ENCODE peak calls at places on chromosomes 1 and 21, in ten cellular contexts. One of them, this sample, is unnamed.

GRCh38 chr1:202162049-202162417 is 1.6 kb upstream of the PTPN7 start:
- DNase-seq in cardiac fibroblast: no peak
- DNase-seq in NCI-H526: no peak
- DNase-seq in RWPE1: no peak
- DNase-seq in T47D: no peak
- DNase-seq in kidney epithelial cell: no peak
- DNase-seq in ovary: no peak
- DNase-seq in iPS-NIHi11: no peak
- DNase-seq in D721Med: no peak
- DNase-seq in nucleus accumbens: no peak
- DNase-seq in this sample: no peak

GRCh38 chr1:186225089-186225488 is 150.0 kb downstream of the TPR start:
- DNase-seq in iPS-NIHi11: no peak
- DNase-seq in nucleus accumbens: no peak
- DNase-seq in NCI-H526: no peak
- DNase-seq in ovary: no peak
- DNase-seq in D721Med: no peak
- DNase-seq in cardiac fibroblast: peak
- DNase-seq in T47D: no peak
- DNase-seq in RWPE1: no peak
- DNase-seq in kidney epithelial cell: no peak
- DNase-seq in this sample: no peak

GRCh38 chr1:53654216-53655210 is 84.5 kb downstream of the GLIS1 start:
- DNase-seq in T47D: no peak
- DNase-seq in RWPE1: no peak
- DNase-seq in ovary: no peak
- DNase-seq in nucleus accumbens: no peak
- DNase-seq in cardiac fibroblast: peak
- DNase-seq in iPS-NIHi11: no peak
- DNase-seq in NCI-H526: no peak
- DNase-seq in D721Med: no peak
- DNase-seq in kidney epithelial cell: no peak
- DNase-seq in this sample: no peak

GRCh38 chr1:229694053-229694693 is 68.1 kb downstream of the URB2 start:
- DNase-seq in ovary: peak
- DNase-seq in RWPE1: no peak
- DNase-seq in T47D: no peak
- DNase-seq in D721Med: no peak
- DNase-seq in iPS-NIHi11: peak
- DNase-seq in nucleus accumbens: no peak
- DNase-seq in NCI-H526: no peak
- DNase-seq in cardiac fibroblast: peak
- DNase-seq in kidney epithelial cell: peak
- DNase-seq in this sample: peak

GRCh38 chr1:229523052-229523451 is 14.9 kb upstream of the NUP133 start:
- DNase-seq in nucleus accumbens: no peak
- DNase-seq in T47D: no peak
- DNase-seq in D721Med: no peak
- DNase-seq in cardiac fibroblast: no peak
- DNase-seq in iPS-NIHi11: no peak
- DNase-seq in RWPE1: no peak
- DNase-seq in NCI-H526: no peak
- DNase-seq in ovary: no peak
- DNase-seq in kidney epithelial cell: no peak
- DNase-seq in this sample: no peak

GRCh38 chr1:24266398-24266941 is 52.7 kb upstream of the GRHL3 start:
- DNase-seq in ovary: no peak
- DNase-seq in kidney epithelial cell: peak
- DNase-seq in T47D: no peak
- DNase-seq in D721Med: no peak
- DNase-seq in nucleus accumbens: no peak
- DNase-seq in cardiac fibroblast: peak
- DNase-seq in iPS-NIHi11: peak
- DNase-seq in NCI-H526: no peak
- DNase-seq in RWPE1: peak
- DNase-seq in this sample: no peak

GRCh38 chr1:225450491-225451191 is 22.8 kb upstream of the LBR start:
- DNase-seq in NCI-H526: no peak
- DNase-seq in cardiac fibroblast: no peak
- DNase-seq in nucleus accumbens: no peak
- DNase-seq in RWPE1: no peak
- DNase-seq in iPS-NIHi11: no peak
- DNase-seq in D721Med: no peak
- DNase-seq in ovary: no peak
- DNase-seq in T47D: no peak
- DNase-seq in kidney epithelial cell: no peak
- DNase-seq in this sample: no peak

GRCh38 chr1:165925498-165926079 is 98.2 kb downstream of the UCK2 start:
- DNase-seq in iPS-NIHi11: no peak
- DNase-seq in D721Med: no peak
- DNase-seq in RWPE1: no peak
- DNase-seq in kidney epithelial cell: no peak
- DNase-seq in nucleus accumbens: no peak
- DNase-seq in T47D: no peak
- DNase-seq in cardiac fibroblast: no peak
- DNase-seq in ovary: no peak
- DNase-seq in NCI-H526: no peak
- DNase-seq in this sample: no peak

GRCh38 chr1:171998711-171999110 is 157.4 kb downstream of the DNM3 start:
- DNase-seq in T47D: no peak
- DNase-seq in NCI-H526: no peak
- DNase-seq in cardiac fibroblast: peak
- DNase-seq in kidney epithelial cell: no peak
- DNase-seq in D721Med: no peak
- DNase-seq in ovary: no peak
- DNase-seq in iPS-NIHi11: no peak
- DNase-seq in RWPE1: no peak
- DNase-seq in nucleus accumbens: no peak
- DNase-seq in this sample: no peak

GRCh38 chr1:228996286-228996685 is 261.0 kb downstream of the RHOU start:
- DNase-seq in cardiac fibroblast: no peak
- DNase-seq in nucleus accumbens: no peak
- DNase-seq in kidney epithelial cell: no peak
- DNase-seq in ovary: no peak
- DNase-seq in T47D: no peak
- DNase-seq in NCI-H526: no peak
- DNase-seq in D721Med: no peak
- DNase-seq in iPS-NIHi11: no peak
- DNase-seq in RWPE1: no peak
- DNase-seq in this sample: no peak

GRCh38 chr21:42356036-42356435 is 5.2 kb upstream of the TFF2 start:
- DNase-seq in D721Med: no peak
- DNase-seq in T47D: no peak
- DNase-seq in cardiac fibroblast: no peak
- DNase-seq in NCI-H526: no peak
- DNase-seq in RWPE1: no peak
- DNase-seq in iPS-NIHi11: no peak
- DNase-seq in ovary: no peak
- DNase-seq in kidney epithelial cell: no peak
- DNase-seq in nucleus accumbens: no peak
- DNase-seq in this sample: no peak

GRCh38 chr21:10272216-10272615 is 249.2 kb upstream of the TPTE start:
- DNase-seq in iPS-NIHi11: no peak
- DNase-seq in cardiac fibroblast: peak
- DNase-seq in RWPE1: no peak
- DNase-seq in D721Med: no peak
- DNase-seq in ovary: no peak
- DNase-seq in NCI-H526: no peak
- DNase-seq in kidney epithelial cell: no peak
- DNase-seq in T47D: no peak
- DNase-seq in nucleus accumbens: no peak
- DNase-seq in this sample: no peak

GRCh38 chr1:227947678-227948492 is at the start of gene WNT9A:
- DNase-seq in NCI-H526: no peak
- DNase-seq in cardiac fibroblast: peak
- DNase-seq in T47D: peak
- DNase-seq in nucleus accumbens: no peak
- DNase-seq in D721Med: peak
- DNase-seq in iPS-NIHi11: peak
- DNase-seq in ovary: peak
- DNase-seq in RWPE1: peak
- DNase-seq in kidney epithelial cell: no peak
- DNase-seq in this sample: no peak

GRCh38 chr1:161987303-161987702 is 36.4 kb downstream of the OLFML2B start:
- DNase-seq in nucleus accumbens: no peak
- DNase-seq in NCI-H526: no peak
- DNase-seq in T47D: no peak
- DNase-seq in RWPE1: no peak
- DNase-seq in ovary: no peak
- DNase-seq in iPS-NIHi11: no peak
- DNase-seq in D721Med: no peak
- DNase-seq in kidney epithelial cell: no peak
- DNase-seq in cardiac fibroblast: no peak
- DNase-seq in this sample: no peak

GRCh38 chr1:30783244-30783915 is 25.8 kb upstream of the LAPTM5 start:
- DNase-seq in RWPE1: no peak
- DNase-seq in kidney epithelial cell: no peak
- DNase-seq in D721Med: no peak
- DNase-seq in cardiac fibroblast: no peak
- DNase-seq in ovary: no peak
- DNase-seq in T47D: no peak
- DNase-seq in nucleus accumbens: no peak
- DNase-seq in NCI-H526: no peak
- DNase-seq in iPS-NIHi11: no peak
- DNase-seq in this sample: no peak

GRCh38 chr21:25464275-25464674 is 143.0 kb downstream of the MRPL39 start:
- DNase-seq in iPS-NIHi11: no peak
- DNase-seq in cardiac fibroblast: peak
- DNase-seq in kidney epithelial cell: no peak
- DNase-seq in T47D: no peak
- DNase-seq in D721Med: no peak
- DNase-seq in RWPE1: no peak
- DNase-seq in NCI-H526: no peak
- DNase-seq in nucleus accumbens: no peak
- DNase-seq in ovary: no peak
- DNase-seq in this sample: no peak

GRCh38 chr1:42164551-42165420 is at the start of gene GUCA2A:
- DNase-seq in nucleus accumbens: no peak
- DNase-seq in kidney epithelial cell: no peak
- DNase-seq in NCI-H526: no peak
- DNase-seq in D721Med: no peak
- DNase-seq in iPS-NIHi11: no peak
- DNase-seq in ovary: no peak
- DNase-seq in RWPE1: no peak
- DNase-seq in cardiac fibroblast: no peak
- DNase-seq in T47D: no peak
- DNase-seq in this sample: no peak

GRCh38 chr1:153795934-153796785 is 21.0 kb downstream of the SLC27A3 start:
- DNase-seq in D721Med: no peak
- DNase-seq in cardiac fibroblast: no peak
- DNase-seq in ovary: peak
- DNase-seq in NCI-H526: no peak
- DNase-seq in RWPE1: no peak
- DNase-seq in iPS-NIHi11: no peak
- DNase-seq in nucleus accumbens: no peak
- DNase-seq in kidney epithelial cell: no peak
- DNase-seq in T47D: no peak
- DNase-seq in this sample: no peak

GRCh38 chr1:201603613-201604232 is 64.8 kb downstream of the NAV1 start:
- DNase-seq in D721Med: no peak
- DNase-seq in iPS-NIHi11: no peak
- DNase-seq in nucleus accumbens: no peak
- DNase-seq in cardiac fibroblast: peak
- DNase-seq in NCI-H526: no peak
- DNase-seq in RWPE1: no peak
- DNase-seq in kidney epithelial cell: no peak
- DNase-seq in ovary: no peak
- DNase-seq in T47D: no peak
- DNase-seq in this sample: no peak

GRCh38 chr1:209158851-209159250 is 424.7 kb upstream of the CAMK1G start:
- DNase-seq in D721Med: no peak
- DNase-seq in iPS-NIHi11: no peak
- DNase-seq in cardiac fibroblast: no peak
- DNase-seq in T47D: no peak
- DNase-seq in nucleus accumbens: no peak
- DNase-seq in ovary: no peak
- DNase-seq in kidney epithelial cell: no peak
- DNase-seq in RWPE1: no peak
- DNase-seq in NCI-H526: no peak
- DNase-seq in this sample: no peak

GRCh38 chr1:1000357-1001056 is 610 bp upstream of the HES4 start:
- DNase-seq in RWPE1: peak
- DNase-seq in kidney epithelial cell: peak
- DNase-seq in iPS-NIHi11: peak
- DNase-seq in nucleus accumbens: no peak
- DNase-seq in cardiac fibroblast: peak
- DNase-seq in D721Med: peak
- DNase-seq in NCI-H526: no peak
- DNase-seq in ovary: peak
- DNase-seq in T47D: peak
- DNase-seq in this sample: no peak

GRCh38 chr1:163094589-163094988 is 25.4 kb downstream of the RGS4 start:
- DNase-seq in NCI-H526: no peak
- DNase-seq in ovary: no peak
- DNase-seq in nucleus accumbens: no peak
- DNase-seq in T47D: no peak
- DNase-seq in cardiac fibroblast: no peak
- DNase-seq in RWPE1: no peak
- DNase-seq in D721Med: no peak
- DNase-seq in iPS-NIHi11: no peak
- DNase-seq in kidney epithelial cell: peak
- DNase-seq in this sample: no peak

This sample was measured in iPS DF 19.7.